ENCODE peak calls at places on chromosomes 3 and 15, in four cellular contexts. Y, L, H and Q are unnamed samples.

GRCh38 chr15:95742836-95743235 is 587.7 kb upstream of the NR2F2 start:
- DNase-seq in Y (no peak), H (no peak), L (peak), Q (no peak)

GRCh38 chr15:74780523-74780982 is 1.3 kb upstream of the CSK start:
- DNase-seq in H (no peak), L (no peak), Y (no peak), Q (no peak)

GRCh38 chr15:64224508-64224907 is 61.7 kb upstream of the PPIB start:
- DNase-seq in L (peak), Y (peak), H (peak), Q (no peak)

GRCh38 chr15:36161781-36162212 is 417.6 kb upstream of the CDIN1 start:
- DNase-seq in Y (peak), L (peak), H (no peak), Q (peak)

GRCh38 chr3:86984271-86984670 is 6.7 kb downstream of the VGLL3 start:
- DNase-seq in H (no peak), Y (no peak), L (no peak), Q (no peak)

GRCh38 chr15:65408370-65409283 is 14.1 kb downstream of the IGDCC4 start:
- DNase-seq in L (peak), H (no peak), Y (no peak), Q (no peak)

GRCh38 chr3:41053220-41053619 is 146.1 kb upstream of the CTNNB1 start:
- DNase-seq in L (no peak), Y (no peak), H (no peak), Q (no peak)

GRCh38 chr15:88790486-88790885 is 12.8 kb upstream of the ACAN start:
- DNase-seq in Y (no peak), H (no peak), L (no peak), Q (no peak)

GRCh38 chr15:79090487-79091203 is at the start of gene RASGRF1:
- DNase-seq in Y (no peak), L (no peak), H (no peak), Q (no peak)

GRCh38 chr3:43296565-43296964 is 10.2 kb downstream of the SNRK start:
- DNase-seq in Y (no peak), L (no peak), H (no peak), Q (peak)

GRCh38 chr3:143121240-143122088 is 1.9 kb downstream of the CHST2 start:
- DNase-seq in Y (no peak), L (peak), H (no peak), Q (peak)

GRCh38 chr3:114213669-114214541 is 23.5 kb downstream of the ZNF80 start:
- DNase-seq in H (no peak), Y (peak), L (peak), Q (no peak)

GRCh38 chr3:102161362-102162006 is 273.3 kb upstream of the ZPLD1 start:
- DNase-seq in L (no peak), Y (no peak), H (no peak), Q (no peak)

GRCh38 chr3:102165367-102165766 is 269.4 kb upstream of the ZPLD1 start:
- DNase-seq in Y (no peak), L (no peak), H (no peak), Q (no peak)

GRCh38 chr3:102163818-102164154 is 271.0 kb upstream of the ZPLD1 start:
- DNase-seq in L (no peak), H (no peak), Y (no peak), Q (no peak)

GRCh38 chr3:102162251-102162650 is 272.6 kb upstream of the ZPLD1 start:
- DNase-seq in H (no peak), Y (no peak), L (no peak), Q (no peak)

GRCh38 chr3:102163039-102163817 is 271.6 kb upstream of the ZPLD1 start:
- DNase-seq in Y (peak), L (peak), H (no peak), Q (peak)
- H3K27ac ChIP-seq in Y (peak), L (peak), H (no peak), Q (peak)

GRCh38 chr15:63043391-63044076 is 987 bp downstream of the TPM1 start:
- DNase-seq in Y (no peak), L (no peak), H (no peak), Q (peak)

GRCh38 chr15:63040954-63041353 is 1.6 kb upstream of the TPM1 start:
- DNase-seq in H (no peak), Y (no peak), L (no peak), Q (peak)

GRCh38 chr15:63041402-63041977 is 1.1 kb upstream of the TPM1 start:
- DNase-seq in Y (no peak), L (no peak), H (no peak), Q (no peak)

GRCh38 chr15:63042879-63043340 is 363 bp downstream of the TPM1 start:
- DNase-seq in H (no peak), L (no peak), Y (no peak), Q (no peak)

DNA sequence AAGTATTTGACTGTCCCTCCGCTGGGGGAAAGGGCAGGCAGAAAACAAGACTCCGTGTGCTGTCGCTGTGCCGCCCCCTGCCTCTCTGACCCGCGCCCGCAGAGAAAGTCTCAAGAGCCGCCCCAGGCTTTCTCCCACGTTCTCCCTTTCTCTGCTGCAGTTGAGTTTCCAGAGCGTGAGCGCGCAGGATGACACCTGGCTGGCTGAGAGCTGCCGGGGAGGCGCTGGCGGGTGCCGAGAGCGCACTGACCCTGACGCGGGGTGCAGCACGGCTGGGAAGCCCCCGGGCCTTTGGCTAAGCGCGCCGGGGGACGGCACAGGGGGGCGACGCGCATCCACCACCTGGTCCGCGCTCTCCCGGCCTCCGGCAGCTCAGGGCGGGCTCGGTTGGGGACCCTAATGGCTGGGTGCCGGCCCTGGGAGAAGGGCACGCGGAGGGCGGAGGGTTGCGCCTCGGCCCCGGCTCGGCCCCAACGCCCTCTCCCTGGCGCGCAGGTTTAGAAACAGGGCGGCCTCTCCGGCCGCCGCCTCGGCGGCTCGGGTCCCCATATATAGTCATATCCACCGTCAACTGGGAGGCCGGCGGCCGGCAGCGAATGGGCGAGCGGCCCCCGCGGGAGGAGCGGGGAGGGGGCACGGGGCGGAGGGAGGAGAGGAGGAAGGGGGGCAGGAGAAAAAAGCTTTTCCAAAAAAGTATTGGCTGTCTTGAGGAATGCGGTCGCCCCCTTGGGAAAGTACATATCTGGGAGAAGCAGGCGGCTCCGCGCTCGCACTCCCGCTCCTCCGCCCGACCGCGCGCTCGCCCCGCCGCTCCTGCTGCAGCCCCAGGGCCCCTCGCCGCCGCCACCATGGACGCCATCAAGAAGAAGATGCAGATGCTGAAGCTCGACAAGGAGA is at the start of gene TPM1:
- DNase-seq in H (peak), L (peak), Y (peak), Q (peak)
- TF ChIP-seq POLR2A in H (peak), L (peak), Y (no peak), Q (peak)

GRCh38 chr3:106176734-106177133 is 307.9 kb upstream of the CBLB start:
- DNase-seq in L (no peak), H (no peak), Y (no peak), Q (no peak)
- H3K4me3 ChIP-seq in L (no peak), H (no peak), Y (no peak), Q (no peak)

GRCh38 chr15:70799667-70800450 is 36.5 kb upstream of the UACA start:
- DNase-seq in Y (peak), L (peak), H (peak), Q (peak)
- H3K27ac ChIP-seq in Y (peak), L (peak), H (no peak), Q (peak)

DNA sequence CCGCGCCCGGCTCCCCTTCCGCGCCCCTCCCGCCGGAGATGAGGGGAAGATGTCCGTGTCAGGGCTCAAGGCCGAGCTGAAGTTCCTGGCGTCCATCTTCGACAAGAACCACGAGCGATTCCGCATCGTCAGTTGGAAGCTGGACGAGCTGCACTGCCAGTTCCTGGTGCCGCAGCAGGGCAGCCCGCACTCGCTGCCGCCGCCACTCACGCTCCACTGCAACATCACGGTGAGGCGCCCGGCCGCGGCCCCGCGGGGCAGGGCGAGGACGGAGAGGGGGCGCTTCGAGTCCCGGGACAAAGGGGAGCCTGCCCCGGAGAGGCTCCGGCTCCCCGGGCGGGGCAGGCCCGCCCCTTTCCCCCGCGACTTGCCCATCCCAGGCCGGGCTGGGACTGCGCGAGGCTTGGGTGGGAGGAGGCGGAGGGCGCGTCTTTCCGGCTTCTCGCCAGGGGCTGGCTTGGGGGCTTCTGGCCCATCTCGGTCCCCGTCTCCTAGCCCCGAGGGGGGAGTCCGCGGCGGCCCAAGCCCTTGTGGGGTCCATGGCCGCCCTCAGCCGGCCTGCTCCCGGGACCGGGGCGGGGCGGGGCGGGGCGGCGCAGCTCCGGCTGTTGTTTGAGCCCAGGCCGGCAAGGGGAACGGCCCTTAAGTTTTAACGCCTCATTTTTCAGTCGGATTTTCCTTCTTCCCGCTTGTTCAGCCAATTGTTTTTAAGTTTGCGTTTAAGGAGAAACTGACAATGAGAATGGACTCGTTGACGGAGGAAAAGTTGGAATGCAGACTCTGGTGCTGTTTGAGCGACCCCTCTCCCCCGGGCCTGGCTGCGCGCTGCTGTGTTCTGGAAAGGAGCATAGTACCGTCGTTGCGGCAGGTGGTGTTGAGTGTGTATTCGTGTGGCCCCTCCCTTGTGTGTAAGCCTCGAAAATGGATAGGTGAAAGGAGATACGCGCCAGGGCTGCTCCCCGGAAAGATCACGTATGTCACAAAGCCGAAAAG is 667 bp downstream of the UBE2Q2 start:
- DNase-seq in Y (peak), L (peak), H (peak), Q (peak)
- TF ChIP-seq POLR2A in Y (no peak), L (no peak), H (no peak), Q (no peak)

GRCh38 chr15:92938387-92938786 is 38.3 kb downstream of the CHD2 start:
- DNase-seq in Y (no peak), H (no peak), L (no peak), Q (no peak)
- H3K4me3 ChIP-seq in Y (no peak), H (no peak), L (no peak), Q (no peak)

GRCh38 chr3:12752111-12752510 is 6.9 kb downstream of the TMEM40 start:
- DNase-seq in H (no peak), L (no peak), Y (no peak), Q (no peak)
- H3K27ac ChIP-seq in H (no peak), L (no peak), Y (no peak), Q (peak)

DNA sequence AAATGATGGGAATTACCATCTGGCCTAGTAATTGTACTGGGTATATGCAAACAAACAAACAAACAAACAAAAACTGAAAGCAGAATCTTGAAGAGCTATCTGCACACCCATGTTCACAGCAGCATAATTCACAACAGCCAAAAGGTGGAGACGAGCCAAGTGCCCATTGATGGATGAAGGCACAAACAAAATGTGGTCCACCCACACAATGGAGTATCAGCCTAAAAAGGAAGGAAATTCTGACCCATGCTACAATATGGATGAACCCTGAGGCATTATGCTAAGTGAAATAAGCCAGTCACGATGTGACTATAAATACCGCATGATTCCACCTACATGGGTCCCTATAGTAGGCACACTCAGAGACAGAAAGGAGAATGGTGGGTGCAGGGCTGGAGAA is 24.2 kb downstream of the XPC start:
- DNase-seq in H (no peak), L (peak), Y (no peak), Q (no peak)
- TF ChIP-seq POLR2A in H (no peak), L (no peak), Y (no peak), Q (no peak)

DNA sequence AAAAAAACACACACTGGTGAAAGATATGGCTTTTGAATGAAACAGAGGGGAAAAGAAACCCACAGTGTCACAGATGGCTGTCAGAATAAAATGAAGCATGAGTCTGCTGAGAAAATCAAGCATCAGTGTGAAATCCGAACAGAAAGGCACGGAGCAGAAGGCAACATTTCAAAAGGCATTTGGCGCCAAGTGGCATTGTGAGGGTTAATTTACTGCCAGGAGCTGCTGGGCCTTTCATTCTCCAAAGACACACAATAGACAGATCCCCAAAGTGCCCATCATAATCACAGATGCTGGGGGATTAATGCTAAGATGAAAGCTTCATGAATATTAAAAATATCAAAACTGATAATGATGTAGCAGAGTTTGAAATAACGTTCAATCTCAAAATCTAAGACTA is 589.3 kb downstream of the ROBO1 start:
- DNase-seq in L (no peak), H (no peak), Y (no peak), Q (no peak)
- H3K4me3 ChIP-seq in L (no peak), H (no peak), Y (no peak), Q (no peak)

GRCh38 chr3:12966847-12967750 is 106.1 kb downstream of the IQSEC1 start:
- DNase-seq in Y (no peak), H (no peak), L (peak), Q (no peak)
- H3K27ac ChIP-seq in Y (peak), H (peak), L (no peak), Q (peak)